ENCODE peak calls at places on chromosome 12, in six cellular contexts. One of them, this sample, is unnamed.

GRCh38 chr12:38053655-38054464 is 262.7 kb upstream of the ALG10B start:
- DNase-seq in dorsolateral prefrontal cortex: no peak
- DNase-seq in PC-3: peak
- DNase-seq in hepatocyte: no peak
- DNase-seq in CD8-positive, alpha-beta T cell: no peak
- DNase-seq in neural progenitor cell: no peak
- DNase-seq in this sample: peak

GRCh38 chr12:93943766-93944165 is 204.6 kb upstream of the PLXNC1 start:
- DNase-seq in CD8-positive, alpha-beta T cell: no peak
- DNase-seq in PC-3: peak
- DNase-seq in dorsolateral prefrontal cortex: no peak
- DNase-seq in hepatocyte: no peak
- DNase-seq in neural progenitor cell: no peak
- DNase-seq in this sample: no peak

GRCh38 chr12:88308825-88309224 is 166.7 kb downstream of the TMTC3 start:
- DNase-seq in dorsolateral prefrontal cortex: no peak
- DNase-seq in hepatocyte: no peak
- DNase-seq in PC-3: peak
- DNase-seq in neural progenitor cell: no peak
- DNase-seq in CD8-positive, alpha-beta T cell: no peak
- DNase-seq in this sample: no peak

GRCh38 chr12:127636881-127637280 is 630.1 kb upstream of the TMEM132C start:
- DNase-seq in PC-3: no peak
- DNase-seq in dorsolateral prefrontal cortex: no peak
- DNase-seq in neural progenitor cell: no peak
- DNase-seq in CD8-positive, alpha-beta T cell: no peak
- DNase-seq in hepatocyte: no peak
- DNase-seq in this sample: no peak

GRCh38 chr12:5514545-5514944 is 82.6 kb downstream of the NTF3 start:
- DNase-seq in CD8-positive, alpha-beta T cell: no peak
- DNase-seq in dorsolateral prefrontal cortex: no peak
- DNase-seq in hepatocyte: no peak
- DNase-seq in PC-3: no peak
- DNase-seq in neural progenitor cell: no peak
- DNase-seq in this sample: no peak

GRCh38 chr12:71426648-71427047 is 12.9 kb upstream of the LGR5 start:
- DNase-seq in hepatocyte: no peak
- DNase-seq in CD8-positive, alpha-beta T cell: no peak
- DNase-seq in dorsolateral prefrontal cortex: no peak
- DNase-seq in PC-3: peak
- DNase-seq in neural progenitor cell: no peak
- DNase-seq in this sample: no peak

GRCh38 chr12:39975374-39975918 is 130.4 kb downstream of the SLC2A13 start:
- DNase-seq in neural progenitor cell: no peak
- DNase-seq in CD8-positive, alpha-beta T cell: no peak
- DNase-seq in dorsolateral prefrontal cortex: no peak
- DNase-seq in hepatocyte: no peak
- DNase-seq in PC-3: peak
- DNase-seq in this sample: no peak

GRCh38 chr12:116172224-116172849 is 105.2 kb downstream of the MED13L start:
- DNase-seq in neural progenitor cell: no peak
- DNase-seq in hepatocyte: no peak
- DNase-seq in PC-3: no peak
- DNase-seq in dorsolateral prefrontal cortex: no peak
- DNase-seq in CD8-positive, alpha-beta T cell: no peak
- DNase-seq in this sample: no peak

GRCh38 chr12:14387472-14387871 is 22.0 kb downstream of the ATF7IP start:
- DNase-seq in dorsolateral prefrontal cortex: no peak
- DNase-seq in PC-3: no peak
- DNase-seq in neural progenitor cell: no peak
- DNase-seq in hepatocyte: no peak
- DNase-seq in CD8-positive, alpha-beta T cell: no peak
- DNase-seq in this sample: no peak

GRCh38 chr12:8844665-8845064 is 22.2 kb downstream of the A2ML1 start:
- DNase-seq in PC-3: no peak
- DNase-seq in hepatocyte: no peak
- DNase-seq in CD8-positive, alpha-beta T cell: no peak
- DNase-seq in dorsolateral prefrontal cortex: no peak
- DNase-seq in neural progenitor cell: no peak
- DNase-seq in this sample: no peak

GRCh38 chr12:101945361-101946232 is 68.2 kb downstream of the DRAM1 start:
- DNase-seq in neural progenitor cell: no peak
- DNase-seq in PC-3: peak
- DNase-seq in dorsolateral prefrontal cortex: no peak
- DNase-seq in CD8-positive, alpha-beta T cell: no peak
- DNase-seq in hepatocyte: peak
- DNase-seq in this sample: peak

GRCh38 chr12:49560695-49561094 is 7.2 kb downstream of the MCRS1 start:
- DNase-seq in CD8-positive, alpha-beta T cell: no peak
- DNase-seq in neural progenitor cell: no peak
- DNase-seq in PC-3: no peak
- DNase-seq in dorsolateral prefrontal cortex: no peak
- DNase-seq in hepatocyte: no peak
- DNase-seq in this sample: no peak

GRCh38 chr12:101963703-101964102 is 86.3 kb downstream of the DRAM1 start:
- DNase-seq in neural progenitor cell: no peak
- DNase-seq in CD8-positive, alpha-beta T cell: no peak
- DNase-seq in PC-3: no peak
- DNase-seq in dorsolateral prefrontal cortex: no peak
- DNase-seq in hepatocyte: no peak
- DNase-seq in this sample: no peak

GRCh38 chr12:26255893-26256645 is 60.7 kb downstream of the SSPN start:
- DNase-seq in neural progenitor cell: no peak
- DNase-seq in CD8-positive, alpha-beta T cell: no peak
- DNase-seq in hepatocyte: no peak
- DNase-seq in PC-3: peak
- DNase-seq in dorsolateral prefrontal cortex: no peak
- DNase-seq in this sample: no peak

GRCh38 chr12:67698711-67699603 is 50.4 kb downstream of the DYRK2 start:
- DNase-seq in neural progenitor cell: no peak
- DNase-seq in hepatocyte: no peak
- DNase-seq in dorsolateral prefrontal cortex: no peak
- DNase-seq in CD8-positive, alpha-beta T cell: peak
- DNase-seq in PC-3: peak
- DNase-seq in this sample: no peak

GRCh38 chr12:11209098-11209497 is 22.4 kb upstream of the TAS2R42 start:
- DNase-seq in PC-3: no peak
- DNase-seq in dorsolateral prefrontal cortex: no peak
- DNase-seq in neural progenitor cell: peak
- DNase-seq in hepatocyte: no peak
- DNase-seq in CD8-positive, alpha-beta T cell: no peak
- DNase-seq in this sample: no peak

GRCh38 chr12:128959931-128960330 is 106.7 kb downstream of the GLT1D1 start:
- DNase-seq in PC-3: no peak
- DNase-seq in neural progenitor cell: no peak
- DNase-seq in hepatocyte: no peak
- DNase-seq in dorsolateral prefrontal cortex: no peak
- DNase-seq in CD8-positive, alpha-beta T cell: no peak
- DNase-seq in this sample: no peak

GRCh38 chr12:54631551-54631950 is 3.1 kb downstream of the LACRT start:
- DNase-seq in neural progenitor cell: no peak
- DNase-seq in hepatocyte: no peak
- DNase-seq in PC-3: no peak
- DNase-seq in dorsolateral prefrontal cortex: no peak
- DNase-seq in CD8-positive, alpha-beta T cell: no peak
- DNase-seq in this sample: no peak

GRCh38 chr12:32502693-32503510 is 103.5 kb downstream of the FGD4 start:
- DNase-seq in neural progenitor cell: peak
- DNase-seq in dorsolateral prefrontal cortex: no peak
- DNase-seq in PC-3: no peak
- DNase-seq in hepatocyte: peak
- DNase-seq in CD8-positive, alpha-beta T cell: no peak
- DNase-seq in this sample: no peak

GRCh38 chr12:57416039-57416996 is 14.5 kb downstream of the R3HDM2 start:
- DNase-seq in hepatocyte: no peak
- DNase-seq in CD8-positive, alpha-beta T cell: no peak
- DNase-seq in PC-3: peak
- DNase-seq in neural progenitor cell: no peak
- DNase-seq in dorsolateral prefrontal cortex: no peak
- DNase-seq in this sample: no peak

GRCh38 chr12:225012-225411 is 11.1 kb upstream of the SLC6A12 start:
- DNase-seq in PC-3: no peak
- DNase-seq in neural progenitor cell: no peak
- DNase-seq in hepatocyte: no peak
- DNase-seq in dorsolateral prefrontal cortex: no peak
- DNase-seq in CD8-positive, alpha-beta T cell: no peak
- DNase-seq in this sample: no peak

GRCh38 chr12:57518920-57519757 is 1.2 kb downstream of the DDIT3 start:
- DNase-seq in dorsolateral prefrontal cortex: no peak
- DNase-seq in neural progenitor cell: no peak
- DNase-seq in hepatocyte: peak
- DNase-seq in CD8-positive, alpha-beta T cell: no peak
- DNase-seq in PC-3: peak
- DNase-seq in this sample: peak

GRCh38 chr12:46546634-46547273 is 174.2 kb upstream of the SLC38A2 start:
- DNase-seq in dorsolateral prefrontal cortex: no peak
- DNase-seq in hepatocyte: no peak
- DNase-seq in neural progenitor cell: no peak
- DNase-seq in PC-3: peak
- DNase-seq in CD8-positive, alpha-beta T cell: no peak
- DNase-seq in this sample: no peak

GRCh38 chr12:72241552-72241951 is 30.6 kb upstream of the TRHDE start:
- DNase-seq in PC-3: no peak
- DNase-seq in hepatocyte: no peak
- DNase-seq in neural progenitor cell: no peak
- DNase-seq in dorsolateral prefrontal cortex: no peak
- DNase-seq in CD8-positive, alpha-beta T cell: no peak
- DNase-seq in this sample: no peak

GRCh38 chr12:53179694-53180269 is 740 bp upstream of the ZNF740 start:
- DNase-seq in PC-3: peak
- DNase-seq in hepatocyte: no peak
- DNase-seq in neural progenitor cell: no peak
- DNase-seq in dorsolateral prefrontal cortex: peak
- DNase-seq in CD8-positive, alpha-beta T cell: no peak
- DNase-seq in this sample: peak

DNA sequence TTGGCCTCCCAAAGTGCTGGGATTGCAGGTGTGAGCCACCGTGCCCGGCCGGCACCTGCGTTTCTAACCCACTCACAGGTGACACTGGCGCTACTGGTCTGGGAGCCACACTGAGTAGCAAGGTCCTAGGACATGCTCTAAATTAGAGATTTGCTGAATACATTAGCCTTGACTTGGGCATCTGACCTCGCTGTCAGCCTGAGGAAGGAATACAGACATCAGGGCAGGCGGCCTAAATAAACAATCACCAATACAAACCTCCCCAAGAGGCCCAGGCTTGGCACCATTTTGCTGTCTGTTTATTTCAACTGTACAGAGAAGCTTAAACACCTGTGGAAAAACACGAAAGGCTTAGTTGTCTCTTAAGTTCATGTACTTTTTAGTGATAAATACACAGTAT is 27.5 kb downstream of the P2RX4 start:
- DNase-seq in PC-3: no peak
- DNase-seq in neural progenitor cell: no peak
- DNase-seq in dorsolateral prefrontal cortex: no peak
- DNase-seq in CD8-positive, alpha-beta T cell: no peak
- DNase-seq in hepatocyte: no peak
- DNase-seq in this sample: no peak
- H3K27ac ChIP-seq in PC-3: no peak
- H3K27ac ChIP-seq in neural progenitor cell: peak
- H3K27ac ChIP-seq in dorsolateral prefrontal cortex: no peak
- H3K27ac ChIP-seq in CD8-positive, alpha-beta T cell: no peak
- H3K27ac ChIP-seq in hepatocyte: peak
- H3K27ac ChIP-seq in this sample: no peak

DNA sequence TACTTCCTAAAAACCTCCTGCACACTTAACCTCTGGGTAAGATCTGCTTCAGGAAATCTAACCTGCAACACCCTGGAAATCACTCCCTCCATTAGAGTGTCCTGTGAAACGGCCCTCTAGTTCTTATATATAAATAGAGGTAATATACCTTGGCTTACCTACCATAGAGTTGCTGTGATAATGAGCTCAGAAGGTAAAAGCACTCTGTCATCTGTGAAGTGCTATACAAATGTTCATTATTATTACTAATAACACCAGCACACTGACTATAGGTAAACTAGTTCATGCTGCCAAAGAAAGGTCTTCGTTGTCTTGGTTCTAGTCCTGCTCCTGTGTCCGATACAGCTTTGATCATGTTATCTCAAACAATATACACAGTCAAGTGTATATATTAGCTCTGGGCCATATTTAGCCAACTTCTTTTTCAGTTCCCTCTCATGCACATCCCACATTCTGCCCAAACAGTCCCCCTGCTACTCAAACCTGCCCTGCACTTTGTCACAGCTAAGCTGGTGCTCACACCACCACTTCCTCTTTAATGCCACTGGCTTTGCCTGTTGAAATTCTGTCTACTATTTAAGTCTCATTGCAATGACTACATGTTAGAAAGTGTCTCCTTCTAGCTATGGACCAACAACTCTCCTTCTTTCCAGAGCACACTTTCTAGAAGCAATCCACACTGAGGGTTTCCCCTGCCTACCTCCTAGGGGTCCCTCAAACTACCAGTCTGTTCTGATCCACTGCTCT is 5.1 kb downstream of the E2F7 start:
- DNase-seq in CD8-positive, alpha-beta T cell: no peak
- DNase-seq in PC-3: no peak
- DNase-seq in neural progenitor cell: no peak
- DNase-seq in hepatocyte: no peak
- DNase-seq in dorsolateral prefrontal cortex: no peak
- DNase-seq in this sample: no peak
- H3K27ac ChIP-seq in CD8-positive, alpha-beta T cell: no peak
- H3K27ac ChIP-seq in PC-3: no peak
- H3K27ac ChIP-seq in neural progenitor cell: no peak
- H3K27ac ChIP-seq in hepatocyte: no peak
- H3K27ac ChIP-seq in dorsolateral prefrontal cortex: no peak
- H3K27ac ChIP-seq in this sample: no peak

GRCh38 chr12:65561798-65562382 is 262.4 kb upstream of the HMGA2 start:
- DNase-seq in neural progenitor cell: no peak
- DNase-seq in PC-3: peak
- DNase-seq in dorsolateral prefrontal cortex: no peak
- DNase-seq in CD8-positive, alpha-beta T cell: no peak
- DNase-seq in hepatocyte: no peak
- DNase-seq in this sample: no peak
- H3K27ac ChIP-seq in neural progenitor cell: no peak
- H3K27ac ChIP-seq in PC-3: peak
- H3K27ac ChIP-seq in dorsolateral prefrontal cortex: no peak
- H3K27ac ChIP-seq in CD8-positive, alpha-beta T cell: no peak
- H3K27ac ChIP-seq in hepatocyte: no peak
- H3K27ac ChIP-seq in this sample: no peak

GRCh38 chr12:78880078-78880477 is 15.5 kb downstream of the SYT1 start:
- DNase-seq in hepatocyte: no peak
- DNase-seq in CD8-positive, alpha-beta T cell: no peak
- DNase-seq in neural progenitor cell: peak
- DNase-seq in dorsolateral prefrontal cortex: no peak
- DNase-seq in PC-3: peak
- DNase-seq in this sample: no peak

GRCh38 chr12:78878447-78878846 is 13.9 kb downstream of the SYT1 start:
- DNase-seq in CD8-positive, alpha-beta T cell: no peak
- DNase-seq in hepatocyte: no peak
- DNase-seq in neural progenitor cell: no peak
- DNase-seq in dorsolateral prefrontal cortex: no peak
- DNase-seq in PC-3: peak
- DNase-seq in this sample: no peak

DNA sequence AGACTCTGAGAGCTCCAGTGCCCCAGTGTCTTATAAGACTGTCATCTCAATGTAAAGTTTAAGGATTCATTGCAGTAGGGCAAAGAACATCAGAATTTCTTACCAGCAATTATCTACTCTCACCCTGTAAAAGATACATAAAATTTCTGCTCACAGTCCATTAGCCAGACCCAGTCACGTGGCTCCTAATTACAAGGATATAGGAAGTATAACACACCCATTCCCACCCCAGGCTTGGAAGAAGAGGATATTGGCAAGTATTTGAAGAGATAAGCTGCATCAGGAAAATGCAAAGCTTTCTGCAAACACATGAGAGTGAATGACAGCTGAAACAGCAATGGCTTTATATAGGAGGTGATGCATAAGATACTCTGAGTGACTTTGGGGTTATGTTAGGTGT is 14.3 kb downstream of the SYT1 start:
- DNase-seq in PC-3: no peak
- DNase-seq in dorsolateral prefrontal cortex: no peak
- DNase-seq in neural progenitor cell: no peak
- DNase-seq in CD8-positive, alpha-beta T cell: no peak
- DNase-seq in hepatocyte: no peak
- DNase-seq in this sample: no peak
- H3K27ac ChIP-seq in PC-3: no peak
- H3K27ac ChIP-seq in dorsolateral prefrontal cortex: no peak
- H3K27ac ChIP-seq in neural progenitor cell: peak
- H3K27ac ChIP-seq in CD8-positive, alpha-beta T cell: no peak
- H3K27ac ChIP-seq in hepatocyte: no peak
- H3K27ac ChIP-seq in this sample: no peak